ENCODE peak calls at places on chromosomes 12 and 14, in ten cellular contexts. N, V, X, H, O, B, P, S, T and J are unnamed samples.
A peak's percentile ranks its signal among the peaks of the same experiment; 100 is the strongest.

GRCh38 chr12:71661977-71662522 is 1.6 kb downstream of the ZFC3H1 start:
- DNase-seq in S (no peak), T (peak; percentile 57), B (no peak), H (no peak), V (no peak), N (no peak), P (no peak), X (no peak), O (no peak), J (no peak)

GRCh38 chr12:94560416-94561221 is 89.7 kb downstream of the TMCC3 start:
- DNase-seq in T (no peak), P (peak; percentile 33), B (no peak), N (no peak), X (peak; percentile 50), S (peak; percentile 5), H (no peak), V (no peak), O (peak; percentile 4), J (no peak)

GRCh38 chr14:90796319-90796718 is 19.9 kb downstream of the TTC7B start:
- DNase-seq in X (no peak), N (no peak), T (no peak), B (peak; percentile 52), H (no peak), P (peak; percentile 21), S (no peak), V (peak; percentile 60), O (no peak), J (no peak)

GRCh38 chr14:70721542-70721941 is 79.8 kb downstream of the TTC9 start:
- DNase-seq in N (no peak), T (no peak), X (no peak), B (no peak), O (no peak), V (no peak), P (no peak), S (no peak), H (no peak), J (no peak)

GRCh38 chr14:99240512-99241313 is 31.3 kb downstream of the BCL11B start:
- DNase-seq in T (no peak), B (no peak), V (no peak), S (no peak), O (no peak), P (no peak), H (no peak), N (no peak), X (no peak), J (no peak)

GRCh38 chr12:124786065-124786964 is 77.3 kb downstream of the SCARB1 start:
- DNase-seq in B (peak; percentile 81), V (no peak), P (peak; percentile 88), N (peak; percentile 90), S (no peak), X (peak; percentile 83), T (peak; percentile 98), O (no peak), H (peak; percentile 81), J (peak; percentile 91)

GRCh38 chr14:28677381-28677780 is 89.2 kb upstream of the FOXG1 start:
- DNase-seq in O (no peak), T (no peak), B (no peak), H (no peak), P (no peak), V (no peak), X (no peak), N (no peak), S (no peak), J (no peak)

GRCh38 chr12:32508626-32509025 is 109.3 kb downstream of the FGD4 start:
- DNase-seq in P (no peak), N (no peak), O (no peak), S (no peak), X (no peak), H (no peak), V (no peak), T (no peak), B (no peak), J (no peak)

GRCh38 chr14:52012635-52013034 is 23.3 kb downstream of the RTRAF start:
- DNase-seq in S (no peak), B (peak; percentile 79), T (no peak), N (peak; percentile 70), O (no peak), V (no peak), X (no peak), P (no peak), H (no peak), J (no peak)

GRCh38 chr14:73945159-73945670 is 4.7 kb downstream of the FAM161B start:
- DNase-seq in P (no peak), T (no peak), N (no peak), H (no peak), X (no peak), O (no peak), B (no peak), V (no peak), S (no peak), J (no peak)

GRCh38 chr12:54658306-54659264 is 10.4 kb upstream of the DCD start:
- DNase-seq in B (no peak), N (no peak), P (no peak), T (peak; percentile 64), V (no peak), O (peak; percentile 16), S (peak; percentile 13), H (no peak), X (no peak), J (no peak)

GRCh38 chr12:6767592-6768384 is 1.6 kb downstream of the PTMS start:
- DNase-seq in V (no peak), H (no peak), O (no peak), P (no peak), N (no peak), X (peak; percentile 65), B (no peak), S (no peak), T (no peak), J (peak; percentile 62)

GRCh38 chr14:87894920-87895319 is 98.1 kb downstream of the GALC start:
- DNase-seq in B (no peak), P (no peak), X (no peak), H (no peak), S (no peak), O (no peak), V (no peak), N (no peak), T (no peak), J (peak; percentile 16)

GRCh38 chr14:61178226-61179060 is 102.7 kb downstream of the TMEM30B start:
- DNase-seq in X (no peak), H (no peak), P (no peak), T (peak; percentile 83), S (peak; percentile 60), N (no peak), B (no peak), V (no peak), O (peak; percentile 64), J (no peak)

GRCh38 chr12:49331360-49332222 is 5.4 kb downstream of the C1QL4 start:
- DNase-seq in B (peak; percentile 82), P (peak; percentile 78), T (peak; percentile 86), H (peak; percentile 80), N (peak; percentile 66), V (no peak), S (no peak), O (no peak), X (peak; percentile 17), J (peak; percentile 86)

GRCh38 chr14:20781805-20782204 is 737 bp downstream of the RNASE6 start:
- DNase-seq in P (no peak), O (no peak), T (no peak), V (no peak), B (no peak), H (no peak), X (no peak), S (no peak), N (no peak), J (no peak)

GRCh38 chr14:85530626-85531025 is 682 bp downstream of the FLRT2 start:
- DNase-seq in P (no peak), S (no peak), B (no peak), X (no peak), N (no peak), O (no peak), T (no peak), V (no peak), H (no peak), J (no peak)

GRCh38 chr12:121939992-121940766 is 21.8 kb downstream of the CFAP251 start:
- DNase-seq in P (no peak), V (no peak), T (no peak), X (no peak), O (no peak), B (no peak), S (no peak), N (no peak), H (no peak), J (no peak)

GRCh38 chr14:35050652-35051051 is 4.6 kb downstream of the FAM177A1 start:
- DNase-seq in H (no peak), N (no peak), B (no peak), T (peak; percentile 62), P (no peak), X (no peak), V (peak; percentile 11), S (no peak), O (no peak), J (no peak)